ENCODE peak calls at places on chromosomes 13 and 19, in ten cellular contexts. G, Q, K, V, F, T, E, I, M and H are unnamed samples.

GRCh38 chr13:67775359-67775758 is 545.2 kb upstream of the PCDH9 start:
- DNase-seq in G (no peak), T (no peak), I (no peak), V (no peak), E (no peak), Q (no peak), M (no peak), K (no peak), F (no peak), H (no peak)

GRCh38 chr13:23810842-23811241 is 78.4 kb downstream of the MIPEP start:
- DNase-seq in T (no peak), V (no peak), F (no peak), E (no peak), M (no peak), Q (no peak), I (peak; percentile 9), G (no peak), K (no peak), H (no peak)

GRCh38 chr13:99446242-99446641 is 55.0 kb upstream of the TM9SF2 start:
- DNase-seq in T (no peak), Q (no peak), I (no peak), V (no peak), K (no peak), E (no peak), G (no peak), F (no peak), M (no peak), H (no peak)

GRCh38 chr13:20326276-20326675 is 94.2 kb upstream of the GJB6 start:
- DNase-seq in M (no peak), E (no peak), Q (no peak), K (no peak), I (no peak), F (no peak), G (no peak), V (no peak), T (no peak), H (no peak)

GRCh38 chr19:18281082-18282020 is at the start of gene JUND:
- DNase-seq in F (peak; percentile 96), T (peak; percentile 97), E (peak; percentile 96), K (peak; percentile 97), I (peak; percentile 98), V (peak; percentile 99), G (peak; percentile 92), M (peak; percentile 97), Q (peak; percentile 99), H (peak; percentile 97)

GRCh38 chr13:112688560-112689497 is 1.0 kb upstream of the ATP11A start:
- DNase-seq in E (peak; percentile 44), G (no peak), Q (no peak), I (peak; percentile 62), T (peak; percentile 40), V (peak; percentile 40), F (no peak), M (no peak), K (peak; percentile 26), H (no peak)

GRCh38 chr13:41694902-41695301 is 237.6 kb downstream of the RGCC start:
- DNase-seq in I (peak; percentile 61), V (no peak), K (no peak), Q (no peak), F (peak; percentile 68), E (no peak), T (no peak), M (no peak), G (no peak), H (no peak)

GRCh38 chr13:54841682-54842081 is 1813.1 kb downstream of the OLFM4 start:
- DNase-seq in M (no peak), Q (no peak), G (no peak), E (no peak), F (no peak), V (no peak), T (no peak), I (no peak), K (no peak), H (no peak)

GRCh38 chr19:40006273-40006691 is 9.4 kb downstream of the ZNF546 start:
- DNase-seq in V (no peak), T (no peak), G (no peak), Q (no peak), K (no peak), E (no peak), I (no peak), M (no peak), F (no peak), H (no peak)